ENCODE peak calls at places on chromosomes 11 and 22, in six cellular contexts. N is anterior cingulate cortex; J is activated CD4-positive, CD25-positive, alpha-beta regulatory T cell treated with anti-CD3 and anti-CD28 coated beads, Interleukin-2, amount 50 U/mL, for 16 hours; I is amniotic stem cell; O is brain microvascular endothelial cell; H is SHP77. G is an unnamed sample.

GRCh38 chr11:65551572-65552398 is 6.4 kb downstream of the LTBP3 start:
- DNase-seq in N (no peak), I (no peak), O (no peak), H (peak), J (no peak), G (peak)

GRCh38 chr11:66391322-66391721 is 19.8 kb upstream of the SLC29A2 start:
- DNase-seq in O (no peak), I (no peak), H (no peak), N (no peak), J (no peak), G (no peak)

GRCh38 chr11:35167451-35167954 is 28.5 kb downstream of the CD44 start:
- DNase-seq in H (no peak), I (no peak), J (no peak), N (no peak), O (no peak), G (no peak)

GRCh38 chr11:124752471-124753100 is 531 bp upstream of the VSIG2 start:
- DNase-seq in I (no peak), J (no peak), N (no peak), H (no peak), O (no peak), G (no peak)

GRCh38 chr11:74673956-74674355 is 57.3 kb downstream of the CHRDL2 start:
- DNase-seq in I (no peak), O (no peak), H (no peak), N (no peak), J (no peak), G (no peak)

GRCh38 chr11:16945671-16946469 is 68.3 kb downstream of the PLEKHA7 start:
- DNase-seq in N (peak), J (no peak), H (peak), I (peak), O (peak), G (peak)

GRCh38 chr11:131235328-131236298 is 134.8 kb upstream of the NTM start:
- DNase-seq in J (no peak), H (no peak), N (no peak), O (no peak), I (no peak), G (no peak)

GRCh38 chr11:86596861-86597632 is 75.4 kb downstream of the ME3 start:
- DNase-seq in N (no peak), I (no peak), J (no peak), H (no peak), O (peak), G (no peak)

GRCh38 chr22:35661377-35661937 is 13.2 kb downstream of the APOL6 start:
- DNase-seq in N (no peak), H (no peak), I (no peak), O (peak), J (no peak), G (no peak)

GRCh38 chr11:64885367-64886286 is 7.2 kb upstream of the EHD1 start:
- DNase-seq in H (no peak), N (no peak), J (no peak), O (peak), I (no peak), G (no peak)

GRCh38 chr11:132631956-132632355 is 900.3 kb downstream of the OPCML start:
- DNase-seq in N (no peak), I (no peak), J (no peak), H (no peak), O (no peak), G (no peak)

GRCh38 chr11:721913-722811 is 16.1 kb downstream of the EPS8L2 start:
- DNase-seq in I (no peak), O (no peak), J (no peak), N (no peak), H (no peak), G (no peak)

GRCh38 chr11:113022267-113022666 is 61.0 kb downstream of the NCAM1 start:
- DNase-seq in H (no peak), J (no peak), O (no peak), I (no peak), N (no peak), G (no peak)

GRCh38 chr11:104738918-104739317 is 159.3 kb downstream of the CASP12 start:
- DNase-seq in I (no peak), O (no peak), N (no peak), J (no peak), H (no peak), G (no peak)

GRCh38 chr22:22927196-22927887 is 39.7 kb downstream of the IGLL5 start:
- DNase-seq in N (no peak), H (no peak), J (no peak), O (no peak), I (no peak), G (no peak)

GRCh38 chr11:15695096-15695721 is 580.5 kb downstream of the INSC start:
- DNase-seq in N (no peak), O (no peak), J (no peak), H (no peak), I (no peak), G (no peak)

GRCh38 chr11:121669422-121669821 is 216.7 kb upstream of the SORL1-AS1 start:
- DNase-seq in N (no peak), I (no peak), H (no peak), O (no peak), J (no peak), G (no peak)

GRCh38 chr11:74783241-74783871 is 34.7 kb downstream of the RNF169 start:
- DNase-seq in I (peak), N (no peak), H (no peak), J (peak), O (peak), G (no peak)

GRCh38 chr11:57638005-57638760 is 11.5 kb downstream of the YPEL4 start:
- DNase-seq in J (no peak), H (no peak), N (peak), I (peak), O (peak), G (peak)

GRCh38 chr11:47233989-47234668 is 14.5 kb downstream of the ACP2 start:
- DNase-seq in J (no peak), H (peak), O (peak), I (no peak), N (no peak), G (no peak)

GRCh38 chr11:87501388-87501787 is 463.7 kb downstream of the TMEM135 start:
- DNase-seq in H (no peak), J (no peak), O (no peak), I (no peak), N (no peak), G (no peak)

GRCh38 chr11:65719887-65720236 is 736 bp downstream of the RNASEH2C start:
- DNase-seq in N (no peak), H (no peak), O (peak), J (no peak), I (no peak), G (no peak)

GRCh38 chr11:57946628-57947027 is 77.1 kb upstream of the OR9Q1 start:
- DNase-seq in O (no peak), N (no peak), J (no peak), I (no peak), H (no peak), G (no peak)

GRCh38 chr11:3775761-3776406 is 21.5 kb downstream of the NUP98 start:
- DNase-seq in O (no peak), J (no peak), N (no peak), I (no peak), H (no peak), G (no peak)

GRCh38 chr11:12213920-12214319 is 103.5 kb downstream of the MICAL2 start:
- DNase-seq in H (no peak), I (peak), J (no peak), N (no peak), O (no peak), G (no peak)

GRCh38 chr11:794766-795637 is 3.1 kb downstream of the SLC25A22 start:
- DNase-seq in I (no peak), J (no peak), O (no peak), H (no peak), N (no peak), G (no peak)

GRCh38 chr22:49833340-49834007 is 5.8 kb upstream of the BRD1 start:
- DNase-seq in I (no peak), H (no peak), J (no peak), N (no peak), O (no peak), G (no peak)

GRCh38 chr22:38986629-38987028 is 4.5 kb downstream of the APOBEC3B start:
- DNase-seq in J (no peak), H (no peak), I (no peak), O (no peak), N (no peak), G (no peak)

GRCh38 chr11:60890696-60891095 is 15.7 kb downstream of the PRPF19 start:
- DNase-seq in H (no peak), I (no peak), J (no peak), O (no peak), N (no peak), G (no peak)

GRCh38 chr11:103222801-103223200 is 113.6 kb downstream of the DYNC2H1 start:
- DNase-seq in N (no peak), H (no peak), O (no peak), J (no peak), I (no peak), G (no peak)

GRCh38 chr11:46886211-46886610 is 32.1 kb downstream of the LRP4 start:
- DNase-seq in H (no peak), I (no peak), J (no peak), N (no peak), O (no peak), G (no peak)

GRCh38 chr11:120318906-120319305 is 6.2 kb upstream of the TLCD5 start:
- DNase-seq in O (no peak), J (no peak), H (no peak), I (no peak), N (no peak), G (no peak)

GRCh38 chr11:95248666-95249467 is 17.9 kb upstream of the SESN3 start:
- DNase-seq in N (no peak), O (no peak), J (no peak), H (no peak), I (no peak), G (no peak)

GRCh38 chr11:128714881-128715280 is 21.0 kb downstream of the FLI1 start:
- DNase-seq in J (no peak), N (no peak), O (peak), H (no peak), I (peak), G (no peak)

GRCh38 chr22:45918455-45919370 is 58.2 kb downstream of the WNT7B start:
- DNase-seq in O (no peak), H (no peak), J (no peak), N (no peak), I (no peak), G (no peak)